ENCODE peak calls at places on chromosome 17, in four cellular contexts. L is OCI-LY7, W is uterus, A is heart left ventricle. O is an unnamed sample.

GRCh38 chr17:50096758-50097157 is 1.6 kb downstream of the PDK2 start:
- DNase-seq in L (no peak), W (no peak), A (no peak), O (no peak)

GRCh38 chr17:34146440-34147043 is 108.5 kb upstream of the CCL2 start:
- DNase-seq in L (peak), W (no peak), A (peak), O (no peak)

GRCh38 chr17:1484586-1485310 is 7.7 kb downstream of the MYO1C start:
- DNase-seq in A (peak), W (peak), L (peak), O (no peak)

GRCh38 chr17:45980855-45981254 is 18.2 kb upstream of the STH start:
- DNase-seq in A (peak), W (no peak), L (no peak), O (no peak)

GRCh38 chr17:79835953-79836951 is 3.0 kb downstream of the CBX4 start:
- DNase-seq in A (peak), L (peak), W (no peak), O (no peak)

GRCh38 chr17:22470411-22471175 is 778.3 kb downstream of the KCNJ18 start:
- DNase-seq in A (no peak), L (no peak), W (no peak), O (no peak)

GRCh38 chr17:74737299-74738050 is 419 bp downstream of the RAB37 start:
- DNase-seq in W (no peak), A (peak), L (peak), O (no peak)

GRCh38 chr17:59513934-59514841 is 51.2 kb upstream of the DHX40 start:
- DNase-seq in W (peak), A (peak), L (no peak), O (peak)

GRCh38 chr17:15106540-15106939 is 158.6 kb downstream of the PMP22 start:
- DNase-seq in A (no peak), W (no peak), L (no peak), O (peak)

GRCh38 chr17:2484876-2485275 is 26.8 kb downstream of the METTL16 start:
- DNase-seq in W (no peak), L (no peak), A (no peak), O (peak)

GRCh38 chr17:50134206-50135110 is 4.5 kb upstream of the SAMD14 start:
- DNase-seq in L (no peak), W (no peak), A (no peak), O (no peak)

GRCh38 chr17:82863941-82864720 is 24.3 kb upstream of the ZNF750 start:
- DNase-seq in W (no peak), L (peak), A (no peak), O (no peak)

GRCh38 chr17:17082878-17083277 is 40.6 kb downstream of the MPRIP start:
- DNase-seq in L (no peak), W (peak), A (peak), O (no peak)
- H3K27ac ChIP-seq in L (no peak), W (no peak), A (no peak), O (no peak)

GRCh38 chr17:64974750-64975317 is 55.6 kb upstream of the LRRC37A3 start:
- DNase-seq in L (no peak), A (no peak), W (no peak), O (no peak)

GRCh38 chr17:64972611-64973010 is 53.3 kb upstream of the LRRC37A3 start:
- DNase-seq in L (no peak), A (no peak), W (no peak), O (no peak)

GRCh38 chr17:64964796-64965195 is 45.5 kb upstream of the LRRC37A3 start:
- DNase-seq in W (no peak), A (no peak), L (no peak), O (no peak)

DNA sequence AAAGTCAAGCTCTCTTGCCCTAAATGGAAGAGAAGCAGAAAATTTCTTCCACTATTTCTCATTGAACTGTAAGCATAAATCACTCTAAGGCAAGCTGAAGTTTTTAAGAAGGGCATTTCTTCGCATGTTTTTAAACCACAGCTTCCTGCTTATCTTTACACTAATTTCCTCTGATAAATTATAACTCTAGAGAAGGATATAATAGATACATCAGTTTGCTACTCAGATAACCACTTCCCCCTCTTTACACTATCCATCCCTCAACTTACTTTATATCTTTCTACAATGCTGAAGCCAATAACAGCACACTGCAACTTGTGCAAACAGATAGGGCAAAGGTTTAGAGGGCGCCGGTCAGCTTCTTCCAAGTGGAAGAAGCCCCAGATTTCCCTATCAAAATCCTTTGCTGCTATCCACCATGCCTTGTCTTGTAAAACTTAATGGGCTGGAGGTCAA is 49.8 kb upstream of the LRRC37A3 start:
- DNase-seq in A (no peak), L (no peak), W (no peak), O (no peak)
- H3K27ac ChIP-seq in A (no peak), L (peak), W (no peak), O (no peak)

DNA sequence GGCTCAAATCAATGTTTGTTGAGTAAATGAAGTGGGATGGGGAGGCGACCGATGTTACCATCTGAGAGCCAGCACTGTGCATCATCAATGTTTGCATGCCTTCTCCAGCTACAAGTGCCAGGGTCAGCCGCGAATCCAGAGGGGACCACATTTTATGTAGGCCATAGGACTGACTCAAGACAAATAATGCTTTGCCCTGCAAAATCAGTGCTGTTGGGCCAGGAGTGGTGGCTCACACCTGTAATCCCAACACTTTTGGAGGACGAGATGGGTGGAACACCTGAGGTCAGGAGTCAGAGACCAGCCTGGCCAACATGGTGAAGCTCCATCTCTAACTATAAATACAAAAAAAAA is 53.1 kb upstream of the WSB1 start:
- DNase-seq in L (no peak), W (no peak), A (no peak), O (no peak)
- H3K27ac ChIP-seq in L (no peak), W (no peak), A (no peak), O (peak)

GRCh38 chr17:18962494-18962815 is 10.5 kb downstream of the SLC5A10 start:
- DNase-seq in L (no peak), W (no peak), A (no peak), O (no peak)

GRCh38 chr17:18960241-18960665 is 8.3 kb downstream of the SLC5A10 start:
- DNase-seq in A (no peak), W (no peak), L (no peak), O (no peak)

GRCh38 chr17:18959845-18960240 is 7.9 kb downstream of the SLC5A10 start:
- DNase-seq in L (no peak), W (no peak), A (no peak), O (no peak)

GRCh38 chr17:18961634-18962493 is 9.9 kb downstream of the SLC5A10 start:
- DNase-seq in L (no peak), A (no peak), W (no peak), O (no peak)

DNA sequence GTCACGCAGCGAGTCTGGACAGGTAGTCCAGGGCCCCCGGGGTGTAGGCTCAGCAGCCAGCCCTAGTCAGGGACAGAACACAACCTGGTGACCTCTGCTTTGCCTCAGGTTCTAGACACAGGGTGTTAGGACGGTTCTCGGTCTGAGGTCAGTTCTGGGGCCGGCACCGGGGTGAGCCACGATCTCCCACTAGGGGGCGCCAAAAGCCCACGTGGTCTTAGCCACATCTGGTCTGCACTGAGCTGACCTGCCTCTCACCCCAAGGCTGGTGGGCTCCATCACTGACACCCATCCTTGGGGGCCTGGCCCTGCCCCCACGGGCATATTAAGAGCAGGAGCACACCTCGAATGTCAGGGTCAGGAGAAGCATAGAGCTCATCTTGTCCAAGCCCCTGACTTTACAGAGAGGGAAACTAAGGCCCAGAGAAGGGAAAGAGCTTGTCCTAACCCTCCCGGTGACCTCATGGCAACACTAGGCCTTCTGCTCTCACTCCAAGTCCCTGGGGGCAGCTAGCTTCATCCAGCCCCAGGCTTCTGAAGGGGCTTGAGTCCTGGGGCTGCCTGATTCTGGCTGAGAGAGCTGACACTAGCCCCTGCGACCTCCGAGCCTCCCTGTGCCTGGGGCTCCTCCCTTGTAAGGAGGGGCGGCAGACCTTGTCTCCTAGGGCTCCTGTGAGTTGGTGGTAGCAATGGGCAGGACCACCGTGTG is 9.0 kb downstream of the SLC5A10 start:
- DNase-seq in L (peak), A (peak), W (peak), O (no peak)
- H3K27ac ChIP-seq in L (no peak), A (no peak), W (no peak), O (no peak)